ENCODE peak calls at places on chromosomes 13 and 19, in four cellular contexts. F is A549, E is lung, N is neural progenitor cell. V is an unnamed sample.

GRCh38 chr19:41588497-41589209 is 12.7 kb downstream of the CEACAM21 start:
- DNase-seq in N (peak), F (peak), E (no peak), V (no peak)

GRCh38 chr13:38398810-38399493 is 49.3 kb downstream of the UFM1 start:
- DNase-seq in N (no peak), F (no peak), E (no peak), V (no peak)

GRCh38 chr13:56861472-56861871 is 279.2 kb upstream of the PRR20A start:
- DNase-seq in N (no peak), E (no peak), F (no peak), V (no peak)

GRCh38 chr13:78420814-78421213 is 182.5 kb downstream of the POU4F1 start:
- DNase-seq in E (no peak), F (no peak), N (no peak), V (no peak)

GRCh38 chr13:104098421-104098820 is 1032.2 kb upstream of the SLC10A2 start:
- DNase-seq in N (no peak), F (no peak), E (no peak), V (no peak)

GRCh38 chr19:30376272-30376671 is 4.1 kb downstream of the ZNF536 start:
- DNase-seq in F (no peak), N (no peak), E (no peak), V (peak)

GRCh38 chr13:88042489-88042888 is 371.3 kb downstream of the SLITRK5 start:
- DNase-seq in N (no peak), E (no peak), F (no peak), V (no peak)

GRCh38 chr19:38673030-38673429 is 25.6 kb downstream of the ACTN4 start:
- DNase-seq in E (no peak), F (no peak), N (no peak), V (no peak)

GRCh38 chr13:67086260-67086659 is 143.9 kb downstream of the PCDH9 start:
- DNase-seq in N (no peak), E (no peak), F (no peak), V (no peak)

GRCh38 chr19:3357731-3358391 is 8.5 kb upstream of the NFIC start:
- DNase-seq in E (no peak), N (peak), F (no peak), V (peak)

GRCh38 chr19:13684021-13684420 is 80.3 kb upstream of the MRI1 start:
- DNase-seq in F (no peak), N (no peak), E (no peak), V (no peak)

GRCh38 chr19:18282788-18283141 is 1.3 kb upstream of the JUND start:
- DNase-seq in F (no peak), N (no peak), E (no peak), V (no peak)

GRCh38 chr13:36124236-36124822 is 6.9 kb downstream of the DCLK1 start:
- DNase-seq in F (no peak), E (peak), N (no peak), V (no peak)

GRCh38 chr13:28257305-28257704 is 119.0 kb downstream of the PAN3 start:
- DNase-seq in F (no peak), E (no peak), N (no peak), V (no peak)

GRCh38 chr19:19445911-19446361 is 40.5 kb downstream of the GATAD2A start:
- DNase-seq in F (no peak), E (no peak), N (no peak), V (no peak)

GRCh38 chr13:60758637-60759036 is 361.6 kb downstream of the TDRD3 start:
- DNase-seq in F (no peak), N (no peak), E (no peak), V (no peak)

GRCh38 chr13:83168575-83168974 is 713.7 kb downstream of the SLITRK1 start:
- DNase-seq in N (no peak), E (no peak), F (no peak), V (no peak)

GRCh38 chr13:36413161-36413560 is 19.1 kb upstream of the CCNA1 start:
- DNase-seq in F (no peak), E (no peak), N (no peak), V (no peak)

GRCh38 chr13:39159393-39159792 is 121.1 kb downstream of the NHLRC3 start:
- DNase-seq in F (no peak), E (no peak), N (no peak), V (no peak)

GRCh38 chr13:49444517-49445395 is 682 bp downstream of the SETDB2 start:
- DNase-seq in E (no peak), F (no peak), N (peak), V (no peak)

GRCh38 chr19:44344255-44344654 is 12.2 kb downstream of the ZNF112 start:
- DNase-seq in E (no peak), F (no peak), N (no peak), V (no peak)

GRCh38 chr19:38674388-38675133 is 27.1 kb downstream of the ACTN4 start:
- DNase-seq in E (no peak), F (no peak), N (no peak), V (no peak)

GRCh38 chr19:53867225-53868090 is at the start of gene MYADM:
- DNase-seq in N (peak), E (peak), F (peak), V (peak)

GRCh38 chr19:14375055-14375581 is 6.1 kb upstream of the ADGRE5 start:
- DNase-seq in E (peak), F (no peak), N (no peak), V (no peak)

GRCh38 chr19:29003641-29004409 is 209.1 kb downstream of the UQCRFS1 start:
- DNase-seq in N (peak), E (no peak), F (no peak), V (no peak)

GRCh38 chr13:30047154-30047874 is 196.9 kb upstream of the UBL3 start:
- DNase-seq in N (no peak), F (no peak), E (no peak), V (no peak)

GRCh38 chr13:100597253-100597652 is 8.7 kb upstream of the GGACT start:
- DNase-seq in F (no peak), E (no peak), N (no peak), V (no peak)

GRCh38 chr19:49057636-49058234 is at the start of gene CGB7:
- DNase-seq in F (peak), N (peak), E (peak), V (no peak)

GRCh38 chr19:50510121-50510670 is 795 bp downstream of the JOSD2 start:
- DNase-seq in E (no peak), N (peak), F (no peak), V (no peak)

GRCh38 chr13:48562296-48563066 is 29.6 kb upstream of the RCBTB2 start:
- DNase-seq in F (no peak), N (no peak), E (no peak), V (no peak)

GRCh38 chr19:5093297-5093858 is 124.5 kb downstream of the KDM4B start:
- DNase-seq in E (no peak), N (peak), F (no peak), V (no peak)

GRCh38 chr19:11478167-11479089 is 2.4 kb downstream of the ELAVL3 start:
- DNase-seq in E (no peak), F (no peak), N (no peak), V (peak)

GRCh38 chr19:41310031-41310831 is at the start of gene CCDC97:
- DNase-seq in E (peak), F (peak), N (peak), V (peak)

GRCh38 chr13:30759748-30760147 is 24.4 kb downstream of the ALOX5AP start:
- DNase-seq in E (no peak), F (no peak), N (no peak), V (no peak)

GRCh38 chr19:54481326-54481930 is 8.3 kb upstream of the CDC42EP5 start:
- DNase-seq in F (no peak), N (peak), E (no peak), V (no peak)

GRCh38 chr13:98143157-98143553 is 261 bp downstream of the FARP1 start:
- DNase-seq in F (peak), N (no peak), E (no peak), V (no peak)

GRCh38 chr13:98142427-98143156 is at the start of gene FARP1:
- DNase-seq in F (peak), E (peak), N (peak), V (peak)

GRCh38 chr13:98141938-98142426 is 912 bp upstream of the FARP1 start:
- DNase-seq in E (peak), N (peak), F (no peak), V (no peak)

GRCh38 chr13:98143601-98144500 is 957 bp downstream of the FARP1 start:
- DNase-seq in E (no peak), N (peak), F (peak), V (no peak)

GRCh38 chr13:98144501-98145350 is 1.8 kb downstream of the FARP1 start:
- DNase-seq in N (peak), E (no peak), F (no peak), V (peak)
- TF ChIP-seq CTCF in N (peak), E (no peak), F (no peak), V (peak)

DNA sequence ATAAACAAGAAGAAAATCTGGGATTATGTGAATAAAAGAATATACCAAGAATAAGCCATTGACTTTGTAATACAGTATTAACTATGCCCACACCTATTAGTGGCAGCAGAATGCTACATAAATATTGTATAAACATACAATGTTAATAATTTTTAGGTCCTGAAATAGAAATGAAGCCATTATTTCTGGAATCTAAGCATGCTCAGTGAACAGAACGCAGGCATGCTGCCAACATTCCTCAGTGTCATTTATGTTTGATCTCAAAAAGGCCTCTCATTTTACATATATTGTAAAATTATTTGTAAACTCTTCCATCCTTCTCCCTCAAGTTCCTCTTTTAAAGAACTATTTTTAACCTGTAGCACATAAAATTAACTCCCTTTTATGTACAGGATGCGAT is 118.9 kb downstream of the VWA8 start:
- DNase-seq in E (no peak), N (no peak), F (no peak), V (no peak)
- H3K27ac ChIP-seq in E (no peak), N (no peak), F (no peak), V (no peak)

GRCh38 chr13:19890030-19890429 is 26.6 kb upstream of the ZMYM5 start:
- DNase-seq in F (no peak), E (no peak), N (no peak), V (no peak)

DNA sequence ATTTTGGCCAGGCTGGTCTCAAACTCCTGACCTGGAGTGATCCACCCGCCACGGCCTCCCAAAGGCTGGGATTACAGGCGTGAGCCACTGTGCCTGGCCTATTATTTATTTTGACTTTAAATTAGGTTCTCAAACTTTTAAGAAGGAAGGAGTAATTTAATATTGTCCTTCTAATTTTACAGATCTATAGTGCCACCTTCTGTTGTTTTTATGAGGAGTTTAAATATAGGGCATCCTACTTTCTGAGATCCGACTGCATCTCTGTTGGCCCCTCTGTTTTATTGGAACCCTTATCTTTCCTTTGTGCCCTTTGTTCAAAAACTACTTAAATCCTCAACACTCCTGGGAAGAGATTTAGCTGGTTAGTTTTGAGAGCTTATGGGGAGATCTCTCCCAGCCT is 25.4 kb upstream of the ZMYM5 start:
- DNase-seq in F (no peak), E (no peak), N (no peak), V (no peak)
- TF ChIP-seq CTCF in F (peak), E (no peak), N (no peak), V (no peak)

GRCh38 chr19:37654833-37655688 is at the start of gene ZFP30:
- DNase-seq in F (peak), N (peak), E (peak), V (peak)
- H3K27ac ChIP-seq in F (peak), N (peak), E (peak), V (peak)

GRCh38 chr19:1411255-1412191 is 4.1 kb downstream of the DAZAP1 start:
- DNase-seq in E (peak), N (no peak), F (no peak), V (no peak)
- TF ChIP-seq CTCF in E (no peak), N (no peak), F (no peak), V (no peak)

GRCh38 chr19:33274663-33275558 is 27.4 kb downstream of the CEBPA start:
- DNase-seq in F (no peak), E (no peak), N (peak), V (peak)
- H3K27ac ChIP-seq in F (peak), E (no peak), N (no peak), V (no peak)

DNA sequence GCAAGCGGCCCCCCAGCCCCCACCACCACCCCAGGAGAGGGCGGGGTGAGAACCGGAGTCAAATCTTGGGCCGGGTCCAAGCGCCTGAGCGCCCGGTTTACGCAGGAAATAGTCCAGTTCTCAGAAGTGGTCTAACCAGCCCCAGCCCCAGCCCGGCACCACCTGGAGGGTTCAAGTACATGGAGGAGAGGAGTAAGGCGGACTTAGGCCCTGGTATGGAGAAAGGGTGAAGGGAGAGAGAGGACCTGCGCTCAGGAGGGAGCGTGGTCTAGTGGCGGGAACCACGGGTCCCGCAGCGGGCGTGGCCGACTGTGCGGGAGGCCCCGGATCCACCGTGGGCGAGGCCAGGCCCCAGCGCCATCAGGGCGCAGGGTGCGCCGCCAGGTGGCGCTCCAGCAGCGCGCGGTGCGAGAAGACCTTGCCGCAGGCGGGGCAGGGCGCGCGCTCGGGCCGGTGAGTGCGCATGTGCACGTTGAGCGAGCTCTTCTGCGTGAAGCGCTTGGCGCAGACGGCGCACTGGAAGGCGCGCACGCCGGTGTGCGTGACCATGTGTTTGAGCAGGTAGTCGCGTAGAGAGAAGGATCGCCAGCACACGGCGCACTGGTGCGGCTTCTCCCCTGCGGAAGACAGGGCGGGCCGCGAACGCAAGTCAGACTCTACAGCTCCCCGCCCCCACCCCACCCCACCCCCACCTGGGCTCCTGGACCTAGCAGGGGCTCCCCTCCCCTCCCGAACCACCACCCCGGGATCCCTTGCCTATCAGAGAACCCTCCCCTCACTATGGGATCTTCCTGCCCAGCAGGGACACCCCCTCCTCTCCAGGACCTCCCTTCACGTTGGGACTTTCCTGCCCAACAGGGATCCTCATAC is 2.1 kb upstream of the SLC27A5 start:
- DNase-seq in E (peak), F (peak), N (peak), V (peak)
- TF ChIP-seq CTCF in E (peak), F (peak), N (peak), V (peak)

GRCh38 chr13:73171926-73172325 is 113.1 kb downstream of the KLF5 start:
- DNase-seq in E (no peak), N (no peak), F (no peak), V (no peak)
- H3K27ac ChIP-seq in E (no peak), N (no peak), F (no peak), V (no peak)